ENCODE peak calls at places on chromosomes 6 and 20, in eight cellular contexts. One of them, this sample, is unnamed.

GRCh38 chr6:10837692-10837996 is 695 bp downstream of the MAK start:
- DNase-seq in transverse colon: no peak
- DNase-seq in HepG2: no peak
- DNase-seq in Peyer's patch: no peak
- DNase-seq in CD4-positive, alpha-beta memory T cell: peak; percentile 50
- DNase-seq in Panc1: no peak
- DNase-seq in psoas muscle: no peak
- DNase-seq in BE2C: no peak
- DNase-seq in this sample: no peak

GRCh38 chr6:73854998-73855718 is 159.2 kb downstream of the CD109 start:
- DNase-seq in BE2C: peak; percentile 33
- DNase-seq in CD4-positive, alpha-beta memory T cell: peak; percentile 47
- DNase-seq in transverse colon: no peak
- DNase-seq in Peyer's patch: no peak
- DNase-seq in Panc1: no peak
- DNase-seq in HepG2: peak; percentile 46
- DNase-seq in psoas muscle: no peak
- DNase-seq in this sample: no peak

GRCh38 chr6:74343804-74344203 is 647.8 kb downstream of the CD109 start:
- DNase-seq in Peyer's patch: no peak
- DNase-seq in HepG2: peak; percentile 4
- DNase-seq in Panc1: no peak
- DNase-seq in BE2C: no peak
- DNase-seq in psoas muscle: no peak
- DNase-seq in CD4-positive, alpha-beta memory T cell: no peak
- DNase-seq in transverse colon: no peak
- DNase-seq in this sample: no peak

GRCh38 chr6:123016431-123017110 is 20.5 kb downstream of the CLVS2 start:
- DNase-seq in HepG2: no peak
- DNase-seq in transverse colon: no peak
- DNase-seq in Panc1: no peak
- DNase-seq in psoas muscle: no peak
- DNase-seq in CD4-positive, alpha-beta memory T cell: no peak
- DNase-seq in BE2C: no peak
- DNase-seq in Peyer's patch: no peak
- DNase-seq in this sample: no peak

GRCh38 chr20:1338801-1339200 is 9.9 kb upstream of the SDCBP2 start:
- DNase-seq in BE2C: no peak
- DNase-seq in transverse colon: no peak
- DNase-seq in Panc1: no peak
- DNase-seq in Peyer's patch: peak; percentile 34
- DNase-seq in HepG2: no peak
- DNase-seq in CD4-positive, alpha-beta memory T cell: no peak
- DNase-seq in psoas muscle: no peak
- DNase-seq in this sample: no peak

GRCh38 chr6:95693108-95693507 is 115.8 kb downstream of the MANEA start:
- DNase-seq in Panc1: no peak
- DNase-seq in transverse colon: no peak
- DNase-seq in psoas muscle: no peak
- DNase-seq in CD4-positive, alpha-beta memory T cell: no peak
- DNase-seq in HepG2: peak; percentile 10
- DNase-seq in Peyer's patch: no peak
- DNase-seq in BE2C: no peak
- DNase-seq in this sample: no peak

GRCh38 chr6:43695078-43695966 is 7.7 kb upstream of the MRPS18A start:
- DNase-seq in HepG2: no peak
- DNase-seq in psoas muscle: peak; percentile 69
- DNase-seq in Panc1: no peak
- DNase-seq in Peyer's patch: peak; percentile 77
- DNase-seq in CD4-positive, alpha-beta memory T cell: no peak
- DNase-seq in transverse colon: peak; percentile 90
- DNase-seq in BE2C: no peak
- DNase-seq in this sample: peak; percentile 71

GRCh38 chr6:56714982-56715456 is 72.3 kb upstream of the DST start:
- DNase-seq in transverse colon: no peak
- DNase-seq in Peyer's patch: no peak
- DNase-seq in CD4-positive, alpha-beta memory T cell: no peak
- DNase-seq in psoas muscle: no peak
- DNase-seq in Panc1: no peak
- DNase-seq in HepG2: peak; percentile 81
- DNase-seq in BE2C: peak; percentile 15
- DNase-seq in this sample: no peak

GRCh38 chr6:156658596-156659316 is 118.4 kb upstream of the ARID1B start:
- DNase-seq in Peyer's patch: no peak
- DNase-seq in Panc1: no peak
- DNase-seq in HepG2: no peak
- DNase-seq in BE2C: no peak
- DNase-seq in CD4-positive, alpha-beta memory T cell: no peak
- DNase-seq in psoas muscle: no peak
- DNase-seq in transverse colon: no peak
- DNase-seq in this sample: no peak

GRCh38 chr6:156658186-156658585 is 119.0 kb upstream of the ARID1B start:
- DNase-seq in HepG2: no peak
- DNase-seq in CD4-positive, alpha-beta memory T cell: no peak
- DNase-seq in Peyer's patch: no peak
- DNase-seq in BE2C: no peak
- DNase-seq in transverse colon: no peak
- DNase-seq in psoas muscle: no peak
- DNase-seq in Panc1: no peak
- DNase-seq in this sample: no peak

GRCh38 chr6:156657311-156657710 is 119.9 kb upstream of the ARID1B start:
- DNase-seq in Panc1: no peak
- DNase-seq in BE2C: no peak
- DNase-seq in Peyer's patch: no peak
- DNase-seq in HepG2: no peak
- DNase-seq in psoas muscle: no peak
- DNase-seq in transverse colon: no peak
- DNase-seq in CD4-positive, alpha-beta memory T cell: no peak
- DNase-seq in this sample: no peak

GRCh38 chr6:156652231-156652750 is 124.9 kb upstream of the ARID1B start:
- DNase-seq in Peyer's patch: no peak
- DNase-seq in HepG2: no peak
- DNase-seq in psoas muscle: no peak
- DNase-seq in BE2C: no peak
- DNase-seq in Panc1: no peak
- DNase-seq in CD4-positive, alpha-beta memory T cell: no peak
- DNase-seq in transverse colon: no peak
- DNase-seq in this sample: no peak

DNA sequence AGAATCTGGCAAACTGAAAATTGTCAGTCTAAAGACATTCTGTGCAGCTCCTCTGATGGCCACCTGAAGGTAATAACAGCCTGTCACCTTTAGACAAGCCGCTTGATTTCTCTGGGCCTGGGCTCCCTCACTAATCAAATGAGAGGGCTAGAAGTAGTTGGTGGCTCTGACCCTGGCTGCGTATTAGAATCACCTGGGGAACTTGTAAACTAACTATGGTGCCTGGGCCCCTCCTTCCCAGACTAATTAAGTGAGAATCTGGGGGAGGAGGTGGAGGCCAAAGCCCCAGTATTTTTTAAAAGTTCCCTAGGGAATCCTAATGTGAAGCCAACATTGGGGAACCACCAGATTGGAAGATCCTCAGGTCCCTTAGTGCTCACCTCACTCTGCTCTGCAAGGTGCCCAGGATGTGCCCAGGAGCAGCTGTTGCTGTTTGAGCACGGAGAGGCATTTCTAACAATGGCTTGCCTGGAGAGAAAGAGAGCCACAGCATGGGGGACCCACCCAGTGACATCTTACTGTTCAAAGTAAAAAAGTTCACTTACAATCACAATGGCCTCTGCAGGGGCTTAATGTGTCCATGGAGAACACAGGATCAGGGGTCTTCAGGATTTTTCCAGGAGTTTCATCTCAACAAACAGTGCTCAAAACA is 121.8 kb upstream of the ARID1B start:
- DNase-seq in BE2C: no peak
- DNase-seq in Panc1: no peak
- DNase-seq in Peyer's patch: no peak
- DNase-seq in transverse colon: no peak
- DNase-seq in CD4-positive, alpha-beta memory T cell: no peak
- DNase-seq in psoas muscle: no peak
- DNase-seq in HepG2: no peak
- DNase-seq in this sample: no peak
- H3K4me3 ChIP-seq in BE2C: no peak overlapping the region
- H3K4me3 ChIP-seq in Panc1: no peak overlapping the region
- H3K4me3 ChIP-seq in Peyer's patch: no peak overlapping the region
- H3K4me3 ChIP-seq in transverse colon: no peak overlapping the region
- H3K4me3 ChIP-seq in CD4-positive, alpha-beta memory T cell: no peak overlapping the region
- H3K4me3 ChIP-seq in psoas muscle: no peak overlapping the region
- H3K4me3 ChIP-seq in HepG2: no peak overlapping the region
- H3K4me3 ChIP-seq in this sample: no peak overlapping the region

DNA sequence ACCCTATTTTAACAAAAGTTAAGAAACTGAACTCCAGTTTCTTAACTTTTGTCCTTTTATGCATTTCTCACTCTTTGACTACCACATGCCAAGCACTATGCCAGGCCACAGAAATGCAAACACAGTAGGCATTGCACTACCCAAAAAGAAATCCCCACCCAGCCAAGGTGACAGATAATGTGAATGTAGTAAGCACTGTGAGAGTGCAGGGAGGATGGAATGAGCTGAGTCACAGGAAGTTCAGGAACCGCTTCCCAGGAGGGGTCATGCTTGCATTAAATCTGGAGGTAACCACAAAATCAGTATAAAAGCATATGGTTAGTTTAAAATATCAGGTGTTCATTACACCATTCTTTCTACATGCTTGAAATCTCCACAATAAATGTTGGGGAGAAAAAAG is 20.1 kb upstream of the FAM83C start:
- DNase-seq in Peyer's patch: no peak
- DNase-seq in Panc1: peak; percentile 94
- DNase-seq in psoas muscle: no peak
- DNase-seq in transverse colon: no peak
- DNase-seq in HepG2: peak; percentile 54
- DNase-seq in BE2C: no peak
- DNase-seq in CD4-positive, alpha-beta memory T cell: no peak
- DNase-seq in this sample: no peak
- H3K4me1 ChIP-seq in Peyer's patch: no peaks in the 10 kb centered on the region
- H3K4me1 ChIP-seq in Panc1: peaks cover 45% of the 10 kb centered on the region
- H3K4me1 ChIP-seq in psoas muscle: peaks cover 18% of the 10 kb centered on the region
- H3K4me1 ChIP-seq in transverse colon: peaks cover 3% of the 10 kb centered on the region
- H3K4me1 ChIP-seq in HepG2: peaks cover 17% of the 10 kb centered on the region
- H3K4me1 ChIP-seq in BE2C: no peaks in the 10 kb centered on the region
- H3K4me1 ChIP-seq in CD4-positive, alpha-beta memory T cell: peaks cover 3% of the 10 kb centered on the region
- H3K4me1 ChIP-seq in this sample: peaks cover 32% of the 10 kb centered on the region

GRCh38 chr6:27687154-27688013 is 214.5 kb upstream of the ZNF184 start:
- DNase-seq in CD4-positive, alpha-beta memory T cell: peak; percentile 72
- DNase-seq in Peyer's patch: peak; percentile 91
- DNase-seq in Panc1: peak; percentile 85
- DNase-seq in HepG2: peak; percentile 79
- DNase-seq in transverse colon: peak; percentile 83
- DNase-seq in psoas muscle: peak; percentile 71
- DNase-seq in BE2C: peak; percentile 95
- DNase-seq in this sample: peak; percentile 85

GRCh38 chr6:27685278-27685677 is 212.4 kb upstream of the ZNF184 start:
- DNase-seq in transverse colon: no peak
- DNase-seq in BE2C: no peak
- DNase-seq in psoas muscle: no peak
- DNase-seq in CD4-positive, alpha-beta memory T cell: no peak
- DNase-seq in Panc1: no peak
- DNase-seq in HepG2: no peak
- DNase-seq in Peyer's patch: no peak
- DNase-seq in this sample: no peak

GRCh38 chr6:27688014-27688586 is 215.2 kb upstream of the ZNF184 start:
- DNase-seq in Peyer's patch: peak; percentile 93
- DNase-seq in psoas muscle: peak; percentile 71
- DNase-seq in Panc1: peak; percentile 97
- DNase-seq in BE2C: peak; percentile 86
- DNase-seq in HepG2: peak; percentile 93
- DNase-seq in transverse colon: peak; percentile 85
- DNase-seq in CD4-positive, alpha-beta memory T cell: peak; percentile 87
- DNase-seq in this sample: peak; percentile 86

GRCh38 chr6:27679968-27680694 is 207.2 kb upstream of the ZNF184 start:
- DNase-seq in psoas muscle: no peak
- DNase-seq in CD4-positive, alpha-beta memory T cell: no peak
- DNase-seq in Peyer's patch: no peak
- DNase-seq in Panc1: no peak
- DNase-seq in HepG2: no peak
- DNase-seq in transverse colon: no peak
- DNase-seq in BE2C: no peak
- DNase-seq in this sample: no peak

DNA sequence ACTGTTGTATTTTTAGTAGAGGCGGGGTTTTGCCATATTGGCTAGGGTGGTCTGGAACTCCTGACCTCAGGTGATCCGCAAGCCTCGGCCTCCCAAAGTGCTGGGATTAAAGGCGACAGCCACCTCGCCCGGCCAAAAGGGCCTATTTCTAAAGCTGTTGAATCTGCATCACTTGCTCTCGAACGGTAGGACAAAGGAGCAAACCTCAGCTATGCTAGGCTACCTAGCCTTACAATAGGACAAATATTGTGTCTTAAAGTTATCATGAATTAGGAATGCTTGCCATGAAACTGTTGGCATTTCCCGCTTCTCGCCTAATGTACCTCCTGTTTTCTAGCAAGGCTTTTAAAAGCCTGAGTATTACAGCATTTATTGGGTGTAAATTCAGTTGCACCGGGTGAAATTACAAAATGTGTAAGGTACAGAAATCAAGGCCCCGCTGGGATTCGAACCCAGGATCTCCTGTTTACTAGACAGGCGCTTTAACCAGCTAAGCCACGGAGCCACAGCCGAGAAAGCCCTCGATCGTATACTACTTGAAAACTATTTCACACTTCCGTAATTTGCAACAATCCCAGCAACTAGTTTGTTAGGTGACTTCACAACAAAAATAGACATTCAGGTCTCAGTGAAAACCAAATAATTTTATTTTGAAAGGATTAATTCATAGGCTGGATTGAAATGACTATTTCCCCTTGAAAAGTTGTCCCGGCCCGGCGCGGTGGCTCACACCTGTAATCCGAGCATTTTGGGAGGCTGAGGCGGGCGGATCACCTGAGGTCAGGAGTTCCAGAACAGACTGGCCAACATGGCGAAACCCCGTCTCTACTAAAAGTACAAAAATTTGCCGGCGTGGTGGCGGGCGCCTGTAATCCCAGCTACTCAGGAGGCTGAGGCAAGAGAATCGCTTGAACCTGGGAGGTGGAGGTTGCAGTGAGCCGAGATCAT is 211.6 kb upstream of the ZNF184 start:
- DNase-seq in BE2C: peak; percentile 80
- DNase-seq in transverse colon: peak; percentile 36
- DNase-seq in Peyer's patch: peak; percentile 56
- DNase-seq in psoas muscle: no peak
- DNase-seq in HepG2: peak; percentile 89
- DNase-seq in Panc1: peak; percentile 98
- DNase-seq in CD4-positive, alpha-beta memory T cell: peak; percentile 48
- DNase-seq in this sample: peak; percentile 66
- H3K4me3 ChIP-seq in BE2C: no peak overlapping the region
- H3K4me3 ChIP-seq in transverse colon: no peak overlapping the region
- H3K4me3 ChIP-seq in Peyer's patch: no peak overlapping the region
- H3K4me3 ChIP-seq in psoas muscle: no peak overlapping the region
- H3K4me3 ChIP-seq in HepG2: peak overlapping the region; percentile 19
- H3K4me3 ChIP-seq in Panc1: peak overlapping the region; percentile 31
- H3K4me3 ChIP-seq in CD4-positive, alpha-beta memory T cell: no peak overlapping the region
- H3K4me3 ChIP-seq in this sample: no peak overlapping the region

GRCh38 chr6:148765878-148766808 is 19.3 kb downstream of the UST start:
- DNase-seq in CD4-positive, alpha-beta memory T cell: no peak
- DNase-seq in BE2C: no peak
- DNase-seq in psoas muscle: no peak
- DNase-seq in Peyer's patch: no peak
- DNase-seq in transverse colon: no peak
- DNase-seq in Panc1: no peak
- DNase-seq in HepG2: no peak
- DNase-seq in this sample: no peak
- H3K4me1 ChIP-seq in CD4-positive, alpha-beta memory T cell: peaks cover 48% of the 10 kb centered on the region
- H3K4me1 ChIP-seq in BE2C: no peaks in the 10 kb centered on the region
- H3K4me1 ChIP-seq in psoas muscle: no peaks in the 10 kb centered on the region
- H3K4me1 ChIP-seq in Peyer's patch: no peaks in the 10 kb centered on the region
- H3K4me1 ChIP-seq in transverse colon: peaks cover 5% of the 10 kb centered on the region
- H3K4me1 ChIP-seq in Panc1: no peaks in the 10 kb centered on the region
- H3K4me1 ChIP-seq in HepG2: no peaks in the 10 kb centered on the region
- H3K4me1 ChIP-seq in this sample: peaks cover 8% of the 10 kb centered on the region

GRCh38 chr20:49497217-49497560 is 14.7 kb upstream of the KCNB1 start:
- DNase-seq in Peyer's patch: no peak
- DNase-seq in HepG2: no peak
- DNase-seq in CD4-positive, alpha-beta memory T cell: no peak
- DNase-seq in psoas muscle: no peak
- DNase-seq in Panc1: no peak
- DNase-seq in transverse colon: no peak
- DNase-seq in BE2C: no peak
- DNase-seq in this sample: no peak
- H3K4me3 ChIP-seq in Peyer's patch: no peak overlapping the region
- H3K4me3 ChIP-seq in HepG2: no peak overlapping the region
- H3K4me3 ChIP-seq in CD4-positive, alpha-beta memory T cell: no peak overlapping the region
- H3K4me3 ChIP-seq in psoas muscle: no peak overlapping the region
- H3K4me3 ChIP-seq in Panc1: no peak overlapping the region
- H3K4me3 ChIP-seq in transverse colon: no peak overlapping the region
- H3K4me3 ChIP-seq in BE2C: no peak overlapping the region
- H3K4me3 ChIP-seq in this sample: no peak overlapping the region

This sample was measured in Caco-2.